ENCODE peak calls at places on chromosomes 13 and 19, in seven cellular contexts. M, S, Y, O, X, Z and W are unnamed samples.

GRCh38 chr19:15640294-15640903 is at the start of gene CYP4F3:
- DNase-seq in M (peak), S (no peak), Y (no peak), O (peak), X (no peak), Z (no peak), W (no peak)

GRCh38 chr19:10858204-10858828 is 10.1 kb downstream of the C19orf38 start:
- DNase-seq in M (no peak), S (no peak), Y (no peak), O (peak), X (peak), Z (peak), W (no peak)

GRCh38 chr13:34867590-34867989 is 74.5 kb upstream of the NBEA start:
- DNase-seq in M (no peak), S (no peak), Y (peak), O (no peak), X (no peak), Z (peak), W (no peak)

GRCh38 chr13:52405767-52406494 is at the start of gene THSD1:
- DNase-seq in M (peak), S (peak), Y (peak), O (no peak), X (no peak), Z (peak), W (peak)

GRCh38 chr19:6161271-6161850 is 25.9 kb downstream of the ACSBG2 start:
- DNase-seq in M (no peak), S (peak), Y (no peak), O (peak), X (no peak), Z (peak), W (peak)

GRCh38 chr13:99663185-99663825 is 162.0 kb downstream of the TM9SF2 start:
- DNase-seq in M (no peak), S (no peak), Y (no peak), O (no peak), X (no peak), Z (no peak), W (no peak)

GRCh38 chr19:12769689-12770088 is 5.7 kb downstream of the HOOK2 start:
- DNase-seq in M (no peak), S (no peak), Y (peak), O (no peak), X (peak), Z (peak), W (peak)

GRCh38 chr19:18700501-18701249 is 17.2 kb downstream of the CRTC1 start:
- DNase-seq in M (peak), S (peak), Y (peak), O (peak), X (peak), Z (peak), W (peak)

GRCh38 chr19:1725100-1726064 is 27.9 kb upstream of the ONECUT3 start:
- DNase-seq in M (peak), S (no peak), Y (peak), O (peak), X (peak), Z (no peak), W (no peak)

GRCh38 chr19:55563261-55563690 is 17.4 kb downstream of the ZNF579 start:
- DNase-seq in M (no peak), S (no peak), Y (peak), O (no peak), X (peak), Z (no peak), W (no peak)

GRCh38 chr13:24650157-24650556 is 30.1 kb upstream of the ATP12A start:
- DNase-seq in M (no peak), S (no peak), Y (no peak), O (no peak), X (no peak), Z (no peak), W (peak)

GRCh38 chr13:99313941-99314340 is 6.7 kb upstream of the GPR183 start:
- DNase-seq in M (no peak), S (no peak), Y (no peak), O (no peak), X (no peak), Z (no peak), W (no peak)

GRCh38 chr19:8215783-8216182 is 6.6 kb downstream of the CERS4 start:
- DNase-seq in M (no peak), S (no peak), Y (no peak), O (no peak), X (no peak), Z (no peak), W (no peak)

GRCh38 chr13:91308299-91308698 is 39.2 kb upstream of the MIR17HG start:
- DNase-seq in M (no peak), S (no peak), Y (no peak), O (no peak), X (no peak), Z (peak), W (no peak)

GRCh38 chr13:73676550-73677040 is 457.6 kb downstream of the KLF12 start:
- DNase-seq in M (no peak), S (no peak), Y (no peak), O (no peak), X (no peak), Z (no peak), W (no peak)

GRCh38 chr13:26957163-26957562 is 196.6 kb upstream of the GPR12 start:
- DNase-seq in M (no peak), S (no peak), Y (no peak), O (no peak), X (no peak), Z (no peak), W (peak)